ENCODE peak calls at places on chromosomes 4 and X, in seven cellular contexts. J is effector memory CD4-positive, alpha-beta T cell; H is K562; I is Peyer's patch; P is stomach; C is BE2C; W is hepatocyte. A is an unnamed sample. For H3K36me3 and H3K4me1, the result is how much of the 10 kb centered on the place peaks cover.

GRCh38 chrX:30735839-30736238 is 82.6 kb downstream of the GK start:
- DNase-seq in I (peak), W (peak), C (peak), H (peak), J (peak), P (peak), A (peak)

GRCh38 chrX:39112143-39112542 is 310.9 kb downstream of the MID1IP1 start:
- DNase-seq in J (no peak), P (no peak), W (no peak), H (no peak), C (no peak), I (no peak), A (no peak)

GRCh38 chr4:171954650-171955049 is 141.4 kb downstream of the GALNTL6 start:
- DNase-seq in H (no peak), J (no peak), C (no peak), I (no peak), W (no peak), P (no peak), A (no peak)

GRCh38 chr4:156774422-156774821 is 197.2 kb downstream of the PDGFC start:
- DNase-seq in W (peak), I (no peak), H (no peak), J (no peak), P (no peak), C (no peak), A (no peak)

GRCh38 chr4:125702406-125702805 is 387.7 kb downstream of the FAT4 start:
- DNase-seq in I (no peak), C (no peak), J (no peak), P (no peak), H (no peak), W (no peak), A (no peak)

GRCh38 chr4:143406523-143406922 is 69.8 kb downstream of the GAB1 start:
- DNase-seq in C (peak), I (no peak), P (peak), W (peak), H (peak), J (no peak), A (peak)

GRCh38 chrX:22481436-22481835 is 208.7 kb downstream of the CBLL2 start:
- DNase-seq in C (no peak), P (no peak), W (no peak), I (no peak), J (no peak), H (no peak), A (no peak)

GRCh38 chr4:11605597-11605996 is 176.9 kb upstream of the HS3ST1 start:
- DNase-seq in W (no peak), H (no peak), C (no peak), J (no peak), I (no peak), P (no peak), A (no peak)

GRCh38 chrX:13077168-13077567 is 32.7 kb upstream of the FAM9C start:
- DNase-seq in W (no peak), C (no peak), H (no peak), I (no peak), J (peak), P (no peak), A (no peak)

GRCh38 chr4:6221851-6222760 is 21.8 kb upstream of the JAKMIP1 start:
- DNase-seq in H (peak), J (no peak), C (peak), W (peak), I (no peak), P (peak), A (no peak)

GRCh38 chr4:55758570-55758969 is 61.0 kb upstream of the EXOC1L start:
- DNase-seq in H (no peak), I (no peak), C (no peak), W (no peak), J (no peak), P (no peak), A (no peak)

GRCh38 chr4:141275834-141276233 is 55.1 kb downstream of the ZNF330 start:
- DNase-seq in C (no peak), P (no peak), J (no peak), H (no peak), W (no peak), I (no peak), A (no peak)

GRCh38 chr4:140018931-140019618 is 134.9 kb downstream of the MAML3 start:
- DNase-seq in P (no peak), C (no peak), W (peak), J (no peak), I (no peak), H (no peak), A (no peak)

DNA sequence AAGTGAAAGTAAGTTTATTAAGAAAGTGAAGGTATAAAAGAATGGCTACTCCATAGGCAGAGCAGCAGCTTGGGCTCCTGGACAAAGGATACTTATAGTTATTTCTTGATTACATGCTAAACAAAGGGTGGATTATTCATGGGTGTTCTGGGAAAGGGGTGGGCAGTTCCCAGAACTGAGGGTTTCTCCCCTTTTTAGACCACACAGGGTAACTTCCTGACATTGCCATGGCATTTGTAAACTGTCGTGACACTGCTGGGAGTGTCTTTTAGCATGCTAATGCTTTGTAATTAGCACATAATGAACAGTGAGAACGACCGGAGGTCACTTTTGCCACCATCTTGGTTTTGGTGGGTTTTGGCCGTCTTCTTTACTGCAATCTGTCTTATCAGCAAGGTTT is 557.6 kb downstream of the SPRY1 start:
- DNase-seq in C (no peak), P (no peak), J (no peak), I (no peak), H (no peak), W (no peak), A (no peak)
- H3K4me3 ChIP-seq in C (no peak), P (no peak), J (no peak), I (no peak), H (no peak), W (no peak), A (no peak)

GRCh38 chrX:129561453-129561852 is 21.4 kb downstream of the OCRL start:
- DNase-seq in I (no peak), W (no peak), J (no peak), P (no peak), C (no peak), H (no peak), A (no peak)

GRCh38 chrX:129565046-129565649 is 25.1 kb downstream of the OCRL start:
- DNase-seq in J (no peak), C (no peak), I (no peak), P (peak), H (no peak), W (no peak), A (no peak)

GRCh38 chrX:129568349-129568748 is 28.3 kb downstream of the OCRL start:
- DNase-seq in W (no peak), C (no peak), H (no peak), I (no peak), J (no peak), P (no peak), A (no peak)

DNA sequence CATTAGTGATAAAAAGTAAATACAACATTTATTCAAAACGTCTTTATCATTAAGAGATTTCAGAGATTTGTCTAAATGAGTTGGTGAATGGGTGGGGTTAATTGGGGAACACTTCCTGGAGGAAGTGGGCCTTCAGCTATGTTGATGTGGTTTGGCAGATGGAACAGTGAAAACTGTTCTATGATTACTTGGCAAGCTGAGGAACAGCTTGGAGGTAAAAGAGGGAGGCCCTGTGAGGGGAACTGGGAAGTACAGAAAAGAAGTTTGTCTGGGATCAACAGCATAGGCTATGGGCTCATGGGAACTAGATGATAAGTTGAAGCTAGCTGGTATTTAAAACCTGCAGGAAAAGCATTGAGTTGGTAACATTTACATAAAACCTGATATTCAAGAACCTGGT is 26.0 kb downstream of the OCRL start:
- DNase-seq in I (no peak), J (no peak), C (no peak), W (no peak), H (no peak), P (no peak), A (no peak)
- H3K36me3 ChIP-seq in I (under half), J (under half), C (under half), W (under half), H (half or more), P (under half), A (under half)

GRCh38 chr4:168604496-168605373 is 107.9 kb downstream of the PALLD start:
- DNase-seq in W (peak), I (no peak), H (no peak), P (no peak), J (no peak), C (no peak), A (no peak)
- H3K4me1 ChIP-seq in W (under half), I (under half), H (under half), P (under half), J (under half), C (under half), A (under half)

GRCh38 chr4:48126621-48127020 is 7.4 kb downstream of the TXK start:
- DNase-seq in H (peak), J (no peak), I (no peak), W (no peak), P (no peak), C (no peak), A (no peak)

GRCh38 chr4:48124870-48125269 is 9.2 kb downstream of the TXK start:
- DNase-seq in J (no peak), H (no peak), I (no peak), C (no peak), P (no peak), W (no peak), A (no peak)

GRCh38 chr4:48127882-48128394 is 6.1 kb downstream of the TXK start:
- DNase-seq in P (peak), H (peak), I (peak), J (peak), C (peak), W (peak), A (peak)

GRCh38 chr4:48129307-48130014 is 4.6 kb downstream of the TXK start:
- DNase-seq in P (no peak), J (no peak), C (no peak), I (peak), H (peak), W (peak), A (no peak)

GRCh38 chr4:48127231-48127881 is 6.7 kb downstream of the TXK start:
- DNase-seq in H (no peak), C (no peak), I (no peak), P (no peak), J (no peak), W (no peak), A (no peak)
- H3K4me3 ChIP-seq in H (no peak), C (no peak), I (no peak), P (peak), J (peak), W (no peak), A (no peak)

DNA sequence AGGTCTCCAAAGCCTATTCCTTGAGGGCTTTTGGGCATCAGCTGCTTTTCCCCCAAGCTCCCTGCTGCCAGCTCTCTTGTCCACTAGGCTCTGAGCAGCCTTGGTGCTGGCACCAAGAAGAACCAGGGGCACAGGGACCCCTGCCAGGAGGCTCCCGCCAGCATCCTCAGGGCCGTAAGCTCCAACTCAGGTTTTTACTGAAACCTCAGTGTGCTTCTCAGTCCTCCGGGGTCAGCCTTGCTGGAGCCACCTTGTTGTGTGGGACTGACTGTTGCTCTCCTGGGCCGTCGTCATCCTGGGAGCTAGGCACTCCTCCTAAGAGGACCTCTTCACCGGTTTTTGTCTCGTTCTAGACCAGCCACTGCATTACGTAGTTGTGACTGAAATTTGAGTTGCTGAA is 38.9 kb downstream of the NOP14 start:
- DNase-seq in J (no peak), I (peak), W (no peak), P (peak), C (no peak), H (no peak), A (no peak)
- H3K36me3 ChIP-seq in J (half or more), I (under half), W (under half), P (half or more), C (under half), H (half or more), A (half or more)

GRCh38 chr4:41364871-41365270 is 108.1 kb downstream of the UCHL1 start:
- DNase-seq in I (no peak), J (no peak), H (no peak), P (no peak), C (no peak), W (no peak), A (no peak)
- H3K4me1 ChIP-seq in I (under half), J (under half), H (under half), P (under half), C (under half), W (under half), A (half or more)

GRCh38 chrX:88604433-88605221 is 142.4 kb upstream of the CPXCR1 start:
- DNase-seq in W (peak), P (peak), J (no peak), I (no peak), C (no peak), H (no peak), A (no peak)
- H3K4me3 ChIP-seq in W (no peak), P (no peak), J (no peak), I (no peak), C (no peak), H (no peak), A (no peak)

DNA sequence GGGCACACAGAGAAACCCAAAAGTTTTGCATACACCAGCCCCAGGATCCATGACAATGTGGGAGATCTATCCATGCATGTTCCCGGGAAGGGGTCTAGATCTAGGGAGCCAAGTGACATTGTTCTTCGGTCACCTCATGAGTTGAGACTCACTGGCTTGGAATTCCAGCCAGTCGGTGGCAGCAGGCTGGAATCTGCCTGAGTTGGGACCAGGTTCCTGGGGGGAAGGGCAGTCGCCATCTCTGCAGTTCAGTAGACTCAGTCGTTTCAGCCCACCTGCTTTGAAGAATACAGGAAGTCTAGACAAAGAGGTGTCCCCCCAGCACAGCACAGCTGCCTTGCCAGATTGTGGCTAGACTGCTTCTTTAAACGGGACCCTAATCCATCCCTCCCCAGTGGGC is 46.0 kb upstream of the PBDC1 start:
- DNase-seq in J (no peak), W (no peak), H (no peak), P (no peak), C (no peak), I (no peak), A (no peak)
- H3K36me3 ChIP-seq in J (under half), W (under half), H (under half), P (under half), C (under half), I (under half), A (under half)

A was measured in right atrium auricular region.